ENCODE peak calls at places on chromosome 20, in five cellular contexts. X is stimulated activated CD8-positive, alpha-beta memory T cell treated with anti-CD3 and anti-CD28 coated beads, Interleukin-15, amount 100 ng/mL, for 24 hours; U is iris pigment epithelial cell; K is effector memory CD8-positive, alpha-beta T cell; F is RWPE1. W is an unnamed sample.

GRCh38 chr20:21324126-21324525 is 21.0 kb downstream of the XRN2 start:
- DNase-seq in X (no peak), F (no peak), U (peak), K (no peak), W (no peak)

GRCh38 chr20:61684583-61685235 is 381.0 kb downstream of the TAF4 start:
- DNase-seq in F (no peak), K (no peak), X (no peak), U (no peak), W (no peak)

GRCh38 chr20:43736588-43737091 is 9.8 kb upstream of the GTSF1L start:
- DNase-seq in X (no peak), U (no peak), K (no peak), F (no peak), W (no peak)

GRCh38 chr20:62768815-62769287 is 27.4 kb upstream of the MRGBP start:
- DNase-seq in K (no peak), F (peak), X (no peak), U (peak), W (peak)

GRCh38 chr20:49560646-49561045 is 7.3 kb downstream of the PTGIS start:
- DNase-seq in X (no peak), K (no peak), F (no peak), U (no peak), W (no peak)

GRCh38 chr20:3613821-3614440 is 49.3 kb downstream of the GFRA4 start:
- DNase-seq in K (no peak), X (no peak), F (no peak), U (peak), W (no peak)

GRCh38 chr20:10511507-10512231 is 76.6 kb downstream of the SLX4IP start:
- DNase-seq in X (peak), U (peak), K (peak), F (peak), W (peak)

GRCh38 chr20:23160536-23161243 is 74.6 kb upstream of the CD93 start:
- DNase-seq in U (no peak), F (no peak), X (no peak), K (no peak), W (no peak)

GRCh38 chr20:20271277-20271676 is 96.6 kb upstream of the INSM1 start:
- DNase-seq in F (no peak), K (no peak), X (no peak), U (no peak), W (no peak)

GRCh38 chr20:11436113-11436890 is 481.4 kb upstream of the BTBD3 start:
- DNase-seq in F (no peak), K (no peak), X (no peak), U (no peak), W (no peak)

GRCh38 chr20:25486377-25486776 is 78.9 kb downstream of the GINS1 start:
- DNase-seq in U (no peak), K (no peak), X (no peak), F (no peak), W (no peak)

W was measured in spleen.